ENCODE peak calls at places on chromosomes 7 and 10, in nine cellular contexts. Z is neuronal stem cell, M is heart left ventricle, W is RWPE2, B is HepG2, T is cardiac muscle cell, Q is hepatocyte, C is lower lobe of right lung, G is colonic mucosa. O is an unnamed sample. For H3K4me1, the result is how much of the 10 kb centered on the place peaks cover.

GRCh38 chr10:64210211-64210610 is 689.0 kb downstream of the REEP3 start:
- DNase-seq in Z (no peak), M (no peak), W (no peak), B (no peak), T (no peak), Q (no peak), C (no peak), G (no peak), O (no peak)

GRCh38 chr10:49161411-49161997 is 26.7 kb downstream of the TMEM273 start:
- DNase-seq in Z (no peak), M (no peak), W (no peak), B (no peak), T (peak), Q (peak), C (no peak), G (no peak), O (no peak)

GRCh38 chr10:113273877-113274829 is 278.7 kb upstream of the HABP2 start:
- DNase-seq in Z (no peak), M (peak), W (no peak), B (no peak), T (no peak), Q (no peak), C (no peak), G (no peak), O (no peak)

GRCh38 chr7:85286449-85286848 is 99.6 kb upstream of the SEMA3D start:
- DNase-seq in Z (no peak), M (no peak), W (no peak), B (no peak), T (no peak), Q (no peak), C (no peak), G (no peak), O (no peak)

GRCh38 chr10:58352956-58353610 is 18.3 kb downstream of the UBE2D1 start:
- DNase-seq in Z (no peak), M (no peak), W (no peak), B (no peak), T (no peak), Q (no peak), C (no peak), G (no peak), O (no peak)

GRCh38 chr7:128415217-128415785 is 5.5 kb upstream of the IMPDH1 start:
- DNase-seq in Z (no peak), M (no peak), W (no peak), B (no peak), T (no peak), Q (no peak), C (no peak), G (no peak), O (no peak)

GRCh38 chr10:127577376-127577775 is 28.3 kb downstream of the NPS start:
- DNase-seq in Z (no peak), M (no peak), W (no peak), B (no peak), T (no peak), Q (no peak), C (no peak), G (no peak), O (no peak)

GRCh38 chr10:69439350-69439739 is 11.9 kb upstream of the TSPAN15 start:
- DNase-seq in Z (no peak), M (no peak), W (peak), B (no peak), T (no peak), Q (no peak), C (no peak), G (peak), O (no peak)

GRCh38 chr10:62384057-62384446 is 9.9 kb downstream of the ZNF365 start:
- DNase-seq in Z (no peak), M (no peak), W (peak), B (no peak), T (no peak), Q (no peak), C (no peak), G (no peak), O (no peak)

GRCh38 chr10:124196659-124197058 is 103.3 kb upstream of the CHST15 start:
- DNase-seq in Z (no peak), M (no peak), W (no peak), B (no peak), T (no peak), Q (no peak), C (no peak), G (no peak), O (no peak)

GRCh38 chr7:80705164-80705781 is 66.8 kb downstream of the CD36 start:
- DNase-seq in Z (no peak), M (no peak), W (no peak), B (no peak), T (no peak), Q (no peak), C (no peak), G (no peak), O (no peak)

GRCh38 chr10:43259981-43260761 is 6.7 kb downstream of the RASGEF1A start:
- DNase-seq in Z (no peak), M (peak), W (no peak), B (no peak), T (no peak), Q (no peak), C (no peak), G (no peak), O (no peak)

GRCh38 chr10:92573091-92573797 is 649 bp downstream of the IDE start:
- DNase-seq in Z (peak), M (peak), W (no peak), B (no peak), T (peak), Q (peak), C (no peak), G (peak), O (no peak)

GRCh38 chr10:55631071-55631654 is 729.9 kb downstream of the ZWINT start:
- DNase-seq in Z (peak), M (peak), W (no peak), B (no peak), T (peak), Q (peak), C (peak), G (peak), O (no peak)

GRCh38 chr10:98513704-98514103 is 67.0 kb upstream of the HPS1 start:
- DNase-seq in Z (no peak), M (no peak), W (no peak), B (no peak), T (no peak), Q (no peak), C (no peak), G (no peak), O (no peak)

GRCh38 chr10:114859227-114859626 is 37.6 kb downstream of the FHIP2A start:
- DNase-seq in Z (no peak), M (no peak), W (no peak), B (no peak), T (no peak), Q (no peak), C (no peak), G (no peak), O (no peak)

GRCh38 chr7:974820-975681 is at the start of gene COX19:
- DNase-seq in Z (peak), M (peak), W (no peak), B (peak), T (peak), Q (peak), C (peak), G (peak), O (peak)

GRCh38 chr10:117261501-117261900 is 20.6 kb downstream of the SLC18A2 start:
- DNase-seq in Z (no peak), M (no peak), W (no peak), B (no peak), T (no peak), Q (no peak), C (no peak), G (no peak), O (no peak)

GRCh38 chr7:150402671-150403321 is 23.7 kb downstream of the ZNF775 start:
- DNase-seq in Z (no peak), M (no peak), W (no peak), B (peak), T (no peak), Q (peak), C (no peak), G (peak), O (no peak)

GRCh38 chr10:85916999-85917573 is 449.5 kb downstream of the GRID1 start:
- DNase-seq in Z (no peak), M (no peak), W (no peak), B (no peak), T (no peak), Q (no peak), C (no peak), G (no peak), O (no peak)

GRCh38 chr7:155674556-155674955 is 30.1 kb downstream of the RBM33 start:
- DNase-seq in Z (no peak), M (no peak), W (no peak), B (no peak), T (no peak), Q (no peak), C (no peak), G (no peak), O (no peak)
- H3K4me1 ChIP-seq in Z (under half), M (under half), W (under half), B (under half), T (under half), Q (under half), C (under half), G (under half), O (under half)

GRCh38 chr7:155753446-155753965 is 58.8 kb downstream of the SHH start:
- DNase-seq in Z (no peak), M (no peak), W (no peak), B (no peak), T (no peak), Q (no peak), C (no peak), G (no peak), O (no peak)

GRCh38 chr7:155754165-155754564 is 58.1 kb downstream of the SHH start:
- DNase-seq in Z (no peak), M (no peak), W (no peak), B (no peak), T (no peak), Q (no peak), C (no peak), G (no peak), O (no peak)

GRCh38 chr7:155755026-155755425 is 57.2 kb downstream of the SHH start:
- DNase-seq in Z (no peak), M (no peak), W (no peak), B (no peak), T (no peak), Q (no peak), C (no peak), G (no peak), O (no peak)

GRCh38 chr7:155758348-155758747 is 53.9 kb downstream of the SHH start:
- DNase-seq in Z (no peak), M (no peak), W (no peak), B (no peak), T (no peak), Q (no peak), C (no peak), G (no peak), O (no peak)

GRCh38 chr7:155756322-155756721 is 55.9 kb downstream of the SHH start:
- DNase-seq in Z (no peak), M (no peak), W (no peak), B (no peak), T (no peak), Q (no peak), C (no peak), G (no peak), O (no peak)
- H3K4me3 ChIP-seq in Z (no peak), M (no peak), W (no peak), B (no peak), T (no peak), Q (no peak), C (no peak), G (no peak), O (no peak)

GRCh38 chr10:32337343-32337742 is 9.6 kb downstream of the EPC1 start:
- DNase-seq in Z (no peak), M (no peak), W (no peak), B (no peak), T (peak), Q (no peak), C (no peak), G (no peak), O (no peak)

GRCh38 chr10:32338262-32338661 is 8.7 kb downstream of the EPC1 start:
- DNase-seq in Z (no peak), M (no peak), W (no peak), B (no peak), T (no peak), Q (no peak), C (no peak), G (no peak), O (no peak)

GRCh38 chr10:32332299-32332750 is 14.6 kb downstream of the EPC1 start:
- DNase-seq in Z (no peak), M (no peak), W (no peak), B (no peak), T (no peak), Q (peak), C (no peak), G (no peak), O (peak)

GRCh38 chr10:32331606-32332005 is 15.4 kb downstream of the EPC1 start:
- DNase-seq in Z (no peak), M (no peak), W (no peak), B (no peak), T (no peak), Q (no peak), C (no peak), G (no peak), O (no peak)

GRCh38 chr10:32333849-32334248 is 13.1 kb downstream of the EPC1 start:
- DNase-seq in Z (no peak), M (no peak), W (no peak), B (no peak), T (no peak), Q (no peak), C (no peak), G (no peak), O (no peak)
- H3K4me1 ChIP-seq in Z (under half), M (half or more), W (under half), B (half or more), T (under half), Q (under half), C (half or more), G (under half), O (half or more)

GRCh38 chr7:122833888-122834570 is 52.2 kb downstream of the CADPS2 start:
- DNase-seq in Z (no peak), M (no peak), W (no peak), B (no peak), T (no peak), Q (no peak), C (no peak), G (no peak), O (no peak)
- H3K4me3 ChIP-seq in Z (no peak), M (no peak), W (no peak), B (peak), T (no peak), Q (no peak), C (no peak), G (no peak), O (no peak)

DNA sequence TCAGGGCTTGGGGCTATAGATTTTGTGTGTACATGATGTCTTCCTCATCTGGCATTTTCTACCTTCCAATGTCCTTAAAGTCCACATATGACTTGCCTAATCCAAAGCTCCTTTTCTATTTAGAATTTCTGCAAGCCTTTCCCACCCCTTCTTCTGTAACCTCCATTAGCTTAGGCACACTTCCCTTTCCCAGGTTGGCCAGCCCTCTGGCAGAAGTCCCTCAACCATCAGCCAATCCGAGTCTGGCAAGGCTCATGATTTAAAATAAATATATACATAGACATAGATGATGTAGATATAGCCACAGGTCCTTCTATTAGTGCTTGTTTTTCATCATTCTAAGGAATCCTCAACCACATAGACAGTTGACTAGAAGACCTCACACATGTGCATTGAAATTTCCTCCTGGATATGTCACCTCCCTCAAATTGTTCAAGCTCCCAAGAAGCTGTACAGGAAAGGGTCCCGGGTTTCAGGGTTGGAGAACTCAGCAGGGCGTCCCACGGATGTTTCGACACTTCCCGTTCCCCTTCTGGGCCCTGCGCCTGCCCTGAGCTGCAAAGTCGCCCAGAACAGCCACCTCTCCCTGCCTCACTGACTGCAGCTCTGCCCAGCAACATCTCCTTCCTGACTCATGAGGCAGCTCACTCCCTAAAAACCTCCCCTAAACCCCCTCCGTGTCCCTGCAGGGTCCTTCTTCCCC is 20.4 kb upstream of the PIK3AP1 start:
- DNase-seq in Z (no peak), M (peak), W (no peak), B (no peak), T (no peak), Q (no peak), C (peak), G (no peak), O (no peak)
- H3K4me1 ChIP-seq in Z (under half), M (under half), W (under half), B (under half), T (under half), Q (under half), C (under half), G (under half), O (under half)

DNA sequence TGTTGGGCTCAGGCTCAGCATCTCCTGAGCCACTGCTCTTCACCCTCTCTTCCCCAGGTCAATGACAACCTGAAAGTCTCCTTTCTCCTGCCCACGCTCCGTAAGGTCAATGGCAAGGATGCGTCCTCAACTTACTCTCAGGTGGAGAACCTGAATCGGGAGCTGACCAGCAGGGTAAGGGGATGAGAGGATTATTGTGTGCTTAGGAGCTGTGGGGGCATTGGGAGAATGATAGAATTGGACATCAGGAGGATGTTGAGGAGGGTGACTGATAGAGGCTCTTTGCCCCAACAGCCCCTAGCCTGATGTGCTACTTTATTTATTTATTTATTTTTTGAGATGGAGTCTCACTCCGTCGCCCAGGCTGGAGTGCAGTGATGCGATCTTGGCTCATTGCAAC is 1.3 kb downstream of the LRWD1 start:
- DNase-seq in Z (no peak), M (no peak), W (no peak), B (no peak), T (no peak), Q (no peak), C (no peak), G (no peak), O (no peak)
- H3K4me3 ChIP-seq in Z (peak), M (no peak), W (no peak), B (peak), T (peak), Q (no peak), C (no peak), G (peak), O (no peak)

GRCh38 chr10:132574288-132574687 is 36.7 kb downstream of the INPP5A start:
- DNase-seq in Z (no peak), M (no peak), W (no peak), B (no peak), T (no peak), Q (no peak), C (no peak), G (no peak), O (no peak)

GRCh38 chr10:132571565-132572544 is 34.3 kb downstream of the INPP5A start:
- DNase-seq in Z (peak), M (peak), W (peak), B (peak), T (peak), Q (peak), C (no peak), G (peak), O (peak)

GRCh38 chr10:132570771-132571564 is 33.4 kb downstream of the INPP5A start:
- DNase-seq in Z (no peak), M (no peak), W (no peak), B (no peak), T (no peak), Q (no peak), C (no peak), G (peak), O (no peak)

GRCh38 chr10:132570265-132570664 is 32.7 kb downstream of the INPP5A start:
- DNase-seq in Z (no peak), M (no peak), W (no peak), B (no peak), T (no peak), Q (no peak), C (no peak), G (no peak), O (no peak)

DNA sequence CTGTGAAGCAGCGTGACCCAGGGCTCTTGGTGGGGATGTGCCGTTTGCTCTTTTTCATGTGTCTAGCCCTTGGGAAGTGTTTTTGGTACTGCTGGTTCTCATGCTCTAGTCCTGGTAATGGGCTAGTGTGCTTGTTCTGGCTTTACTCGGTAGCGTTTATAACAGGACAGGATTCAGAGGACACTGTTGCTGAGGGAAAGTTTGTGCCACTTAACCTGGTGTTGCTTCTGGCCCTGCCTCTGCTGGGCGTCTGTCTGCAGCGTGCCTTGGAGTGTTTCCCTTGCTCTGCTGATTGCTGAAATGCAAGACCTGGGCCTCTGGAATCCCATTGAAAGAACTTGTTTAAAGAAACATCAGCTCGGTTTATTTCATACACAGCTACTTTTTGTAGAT is 35.0 kb downstream of the INPP5A start:
- DNase-seq in Z (no peak), M (no peak), W (no peak), B (no peak), T (peak), Q (no peak), C (no peak), G (no peak), O (no peak)
- H3K4me1 ChIP-seq in Z (under half), M (under half), W (under half), B (under half), T (under half), Q (under half), C (half or more), G (under half), O (under half)

O was measured in naive thymus-derived CD4-positive, alpha-beta T cell.